ENCODE peak calls at places on chromosome 17, in four cellular contexts. C, E, P and B are unnamed samples.

GRCh38 chr17:82767041-82767754 is 15.3 kb downstream of the TBCD start:
- DNase-seq in C (no peak), E (peak), P (peak), B (no peak)

GRCh38 chr17:76720211-76720610 is 6.2 kb downstream of the JMJD6 start:
- DNase-seq in C (no peak), E (no peak), P (no peak), B (no peak)

GRCh38 chr17:50664788-50665458 is 30.2 kb downstream of the ABCC3 start:
- DNase-seq in C (no peak), E (no peak), P (no peak), B (no peak)

GRCh38 chr17:74815671-74816370 is 39.7 kb upstream of the NAT9 start:
- DNase-seq in C (no peak), E (no peak), P (no peak), B (no peak)

GRCh38 chr17:69573396-69573795 is 158.9 kb downstream of the MAP2K6 start:
- DNase-seq in C (no peak), E (no peak), P (no peak), B (no peak)

GRCh38 chr17:27741971-27742370 is 58.4 kb downstream of the NOS2 start:
- DNase-seq in C (no peak), E (no peak), P (no peak), B (no peak)

GRCh38 chr17:37676115-37676925 is 33.1 kb upstream of the DDX52 start:
- DNase-seq in C (no peak), E (no peak), P (no peak), B (no peak)

GRCh38 chr17:78474631-78475146 is 96.2 kb downstream of the PGS1 start:
- DNase-seq in C (no peak), E (no peak), P (peak), B (no peak)

GRCh38 chr17:1082579-1082978 is 85.7 kb downstream of the TIMM22 start:
- DNase-seq in C (no peak), E (peak), P (no peak), B (no peak)

GRCh38 chr17:2610640-2611175 is 17.3 kb downstream of the PAFAH1B1 start:
- DNase-seq in C (no peak), E (no peak), P (no peak), B (no peak)

GRCh38 chr17:4903051-4903818 is at the start of gene CHRNE:
- DNase-seq in C (peak), E (peak), P (peak), B (peak)

GRCh38 chr17:15954222-15954621 is 9.3 kb downstream of the ADORA2B start:
- DNase-seq in C (no peak), E (peak), P (no peak), B (no peak)

GRCh38 chr17:57999496-58000017 is 7.5 kb downstream of the SRSF1 start:
- DNase-seq in C (no peak), E (peak), P (peak), B (no peak)

GRCh38 chr17:41360291-41360995 is 9.2 kb downstream of the KRT33B start:
- DNase-seq in C (no peak), E (no peak), P (no peak), B (no peak)

GRCh38 chr17:58330997-58331814 is 2.6 kb upstream of the TSPOAP1 start:
- DNase-seq in C (no peak), E (no peak), P (no peak), B (no peak)

GRCh38 chr17:46995841-46996571 is 17.0 kb upstream of the RPRML start:
- DNase-seq in C (peak), E (no peak), P (no peak), B (no peak)

GRCh38 chr17:29929006-29929543 is 953 bp downstream of the SSH2 start:
- DNase-seq in C (no peak), E (peak), P (no peak), B (no peak)

DNA sequence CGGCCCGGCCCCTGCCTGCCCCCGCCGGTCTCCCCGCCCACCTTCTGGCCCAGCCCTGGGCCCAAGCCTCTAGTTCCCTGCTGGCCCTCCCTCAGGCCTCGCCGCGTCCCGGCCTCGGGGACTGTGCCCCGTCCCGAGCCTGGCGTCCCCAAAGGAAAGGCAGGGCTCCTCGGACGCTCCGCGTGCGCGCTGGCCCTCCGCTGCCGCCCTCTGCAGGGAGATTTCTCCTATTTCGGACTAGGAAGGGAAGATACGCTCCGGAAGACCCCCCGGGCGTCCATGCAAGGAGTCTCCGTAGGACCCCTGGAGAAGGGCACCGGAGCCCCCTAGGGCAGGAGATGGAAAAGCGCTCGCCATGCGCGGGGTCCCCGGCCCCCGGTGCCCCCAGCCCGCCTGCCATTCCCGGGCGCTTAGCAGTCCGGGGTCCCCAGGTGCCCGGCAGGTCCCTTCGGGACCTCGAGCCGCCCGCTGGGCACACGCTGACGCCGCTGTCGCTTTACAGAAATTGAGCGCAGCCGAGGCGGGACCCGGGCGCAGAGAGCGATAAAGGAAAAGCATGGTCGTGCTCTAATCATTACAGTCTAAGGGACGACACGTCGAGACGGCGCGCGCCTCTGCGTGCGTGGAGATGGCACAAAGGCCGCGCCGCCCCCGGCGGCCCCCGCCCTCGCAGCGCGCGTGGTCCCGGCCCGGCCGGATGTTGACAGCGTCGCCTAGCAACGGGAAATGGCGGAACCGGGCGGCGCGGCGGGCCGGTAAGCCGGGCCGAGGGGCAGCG is at the start of gene CCDC40:
- DNase-seq in C (no peak), E (peak), P (peak), B (peak)
- TF ChIP-seq CTCF in C (no peak), E (no peak), P (no peak), B (peak)

GRCh38 chr17:33389506-33390141 is 96.5 kb upstream of the ASIC2 start:
- DNase-seq in C (no peak), E (no peak), P (no peak), B (no peak)

GRCh38 chr17:33387406-33387805 is 94.3 kb upstream of the ASIC2 start:
- DNase-seq in C (no peak), E (no peak), P (no peak), B (no peak)

GRCh38 chr17:33385713-33386112 is 92.6 kb upstream of the ASIC2 start:
- DNase-seq in C (no peak), E (no peak), P (no peak), B (no peak)

GRCh38 chr17:33385133-33385532 is 92.0 kb upstream of the ASIC2 start:
- DNase-seq in C (no peak), E (no peak), P (peak), B (no peak)

GRCh38 chr17:33390479-33391027 is 97.5 kb upstream of the ASIC2 start:
- DNase-seq in C (no peak), E (no peak), P (no peak), B (no peak)
- TF ChIP-seq CTCF in C (no peak), E (no peak), P (no peak), B (no peak)

GRCh38 chr17:38731526-38732294 is 1.6 kb downstream of the CISD3 start:
- DNase-seq in C (no peak), E (no peak), P (no peak), B (no peak)

GRCh38 chr17:38735161-38735997 is 5.2 kb downstream of the CISD3 start:
- DNase-seq in C (no peak), E (peak), P (peak), B (peak)

GRCh38 chr17:38732376-38733314 is 2.5 kb downstream of the CISD3 start:
- DNase-seq in C (no peak), E (no peak), P (no peak), B (no peak)

GRCh38 chr17:38734235-38734633 is 4.1 kb downstream of the CISD3 start:
- DNase-seq in C (no peak), E (no peak), P (no peak), B (no peak)

GRCh38 chr17:38733315-38734234 is 3.4 kb downstream of the CISD3 start:
- DNase-seq in C (no peak), E (no peak), P (no peak), B (no peak)
- TF ChIP-seq CTCF in C (peak), E (no peak), P (peak), B (peak)

GRCh38 chr17:44788139-44788538 is 29.4 kb downstream of the ADAM11 start:
- DNase-seq in C (no peak), E (no peak), P (no peak), B (no peak)
- TF ChIP-seq CTCF in C (no peak), E (no peak), P (no peak), B (no peak)

DNA sequence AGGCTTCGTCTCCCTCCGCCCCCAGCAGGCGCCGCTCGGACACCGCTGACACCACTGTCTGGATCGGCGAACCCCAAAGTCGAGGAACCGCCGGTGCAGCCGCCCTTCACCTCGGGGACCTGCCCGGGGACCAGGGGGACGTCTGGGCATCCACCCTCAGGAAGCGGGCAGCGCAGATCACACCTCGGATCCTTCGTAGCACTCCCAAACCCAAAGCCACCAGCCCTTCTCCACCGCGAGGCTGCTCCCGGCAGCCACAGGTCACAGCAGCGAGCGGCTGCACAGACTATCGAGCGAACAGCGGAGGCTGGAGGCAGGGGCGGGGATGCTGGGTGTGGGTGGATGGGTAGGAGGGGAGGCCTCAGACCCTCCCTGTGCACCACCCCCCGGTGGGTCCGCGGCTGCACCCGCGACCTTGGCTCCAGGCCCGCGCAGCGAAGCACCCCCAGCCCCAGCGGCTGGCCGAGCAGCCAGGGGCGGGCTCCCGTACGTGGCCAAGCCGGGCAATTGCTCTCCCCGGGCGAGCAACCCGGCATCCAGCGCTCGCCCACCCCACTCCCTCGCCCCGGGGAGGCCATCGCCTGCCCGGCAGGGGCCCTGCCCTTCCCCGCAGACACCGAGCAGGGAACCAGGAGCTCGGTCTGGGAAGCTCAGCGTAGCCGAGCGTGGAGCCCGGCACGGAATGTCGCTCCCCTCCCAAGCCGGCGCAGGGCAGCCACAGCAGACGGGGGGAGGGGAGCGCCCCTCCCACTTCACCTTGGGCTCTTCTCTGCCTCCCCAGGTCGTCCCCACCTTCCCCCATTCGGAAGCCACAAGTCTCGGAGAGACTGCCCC is 1.0 kb downstream of the SDK2 start:
- DNase-seq in C (no peak), E (no peak), P (peak), B (peak)
- TF ChIP-seq CTCF in C (no peak), E (no peak), P (no peak), B (peak)

GRCh38 chr17:42748906-42749798 is 4.3 kb upstream of the EZH1 start:
- DNase-seq in C (no peak), E (peak), P (no peak), B (no peak)

GRCh38 chr17:42744283-42744805 is 496 bp downstream of the EZH1 start:
- DNase-seq in C (peak), E (peak), P (peak), B (no peak)

GRCh38 chr17:42743595-42744282 is 1.1 kb downstream of the EZH1 start:
- DNase-seq in C (peak), E (no peak), P (no peak), B (no peak)

GRCh38 chr17:42748202-42748905 is 3.5 kb upstream of the EZH1 start:
- DNase-seq in C (no peak), E (no peak), P (no peak), B (no peak)

DNA sequence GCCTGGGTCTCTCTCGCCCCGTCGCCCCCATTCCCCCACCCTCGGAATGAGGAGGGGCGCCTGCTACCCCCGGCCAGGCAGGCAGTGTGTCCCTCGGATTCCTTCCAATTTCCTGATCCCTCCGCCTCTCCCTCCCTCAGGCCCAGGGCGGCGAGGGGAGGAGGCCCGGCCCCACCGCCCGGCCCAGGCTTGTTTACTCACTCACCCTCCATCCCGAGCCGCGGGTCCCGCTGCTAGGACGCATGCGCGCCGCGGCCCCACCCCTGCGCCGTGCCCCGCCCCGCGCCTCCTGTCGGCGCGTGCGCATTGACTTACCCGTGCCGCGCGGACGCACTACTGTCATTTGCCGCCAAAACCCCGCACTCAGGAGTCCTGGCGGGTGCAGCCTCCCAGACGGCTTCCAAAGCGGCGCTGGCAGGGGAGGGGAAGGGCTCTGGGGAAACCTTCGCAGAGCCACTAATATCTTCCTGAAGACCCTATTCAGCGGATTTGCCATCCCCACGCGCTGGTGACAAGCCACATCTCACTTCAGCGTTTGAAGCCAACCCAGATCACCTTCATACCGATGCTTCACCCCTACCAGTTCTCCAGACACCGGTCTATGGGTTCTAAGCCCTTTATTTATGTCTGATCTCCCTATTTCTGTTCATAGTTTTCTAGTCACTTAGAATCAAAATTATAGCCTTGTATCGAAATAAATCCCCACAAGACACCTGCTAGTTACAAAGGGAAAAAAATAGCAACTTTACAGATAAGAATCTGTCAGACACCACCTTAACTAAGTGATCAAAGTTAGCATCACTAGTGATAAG is at the start of gene EZH1:
- DNase-seq in C (peak), E (peak), P (peak), B (peak)
- TF ChIP-seq CTCF in C (no peak), E (no peak), P (no peak), B (no peak)